ENCODE peak calls at places on chromosomes 1 and 21, in five cellular contexts. One of them, this sample, is unnamed.

GRCh38 chr1:114093624-114094302 is 59.9 kb downstream of the SYT6 start:
- DNase-seq in activated CD4-positive, alpha-beta T cell treated with anti-CD3 and anti-CD28 coated beads, Interleukin-2, amount 50 U/mL, for 24 hours: no peak
- DNase-seq in foreskin melanocyte: no peak
- DNase-seq in Peyer's patch: no peak
- DNase-seq in stimulated activated CD8-positive, alpha-beta memory T cell treated with anti-CD3 and anti-CD28 coated beads, Interleukin-15, amount 100 ng/mL, for 24 hours: no peak
- DNase-seq in this sample: no peak

GRCh38 chr1:158101944-158102343 is 78.8 kb upstream of the CD1D start:
- DNase-seq in activated CD4-positive, alpha-beta T cell treated with anti-CD3 and anti-CD28 coated beads, Interleukin-2, amount 50 U/mL, for 24 hours: no peak
- DNase-seq in foreskin melanocyte: peak
- DNase-seq in Peyer's patch: peak
- DNase-seq in stimulated activated CD8-positive, alpha-beta memory T cell treated with anti-CD3 and anti-CD28 coated beads, Interleukin-15, amount 100 ng/mL, for 24 hours: no peak
- DNase-seq in this sample: no peak

GRCh38 chr1:31257213-31257612 is 17.5 kb upstream of the NKAIN1 start:
- DNase-seq in activated CD4-positive, alpha-beta T cell treated with anti-CD3 and anti-CD28 coated beads, Interleukin-2, amount 50 U/mL, for 24 hours: no peak
- DNase-seq in foreskin melanocyte: no peak
- DNase-seq in Peyer's patch: no peak
- DNase-seq in stimulated activated CD8-positive, alpha-beta memory T cell treated with anti-CD3 and anti-CD28 coated beads, Interleukin-15, amount 100 ng/mL, for 24 hours: no peak
- DNase-seq in this sample: no peak

GRCh38 chr1:29303201-29304024 is 67.1 kb downstream of the PTPRU start:
- DNase-seq in activated CD4-positive, alpha-beta T cell treated with anti-CD3 and anti-CD28 coated beads, Interleukin-2, amount 50 U/mL, for 24 hours: no peak
- DNase-seq in foreskin melanocyte: no peak
- DNase-seq in Peyer's patch: no peak
- DNase-seq in stimulated activated CD8-positive, alpha-beta memory T cell treated with anti-CD3 and anti-CD28 coated beads, Interleukin-15, amount 100 ng/mL, for 24 hours: no peak
- DNase-seq in this sample: no peak

GRCh38 chr1:206572835-206573771 is 39.2 kb downstream of the EIF2D start:
- DNase-seq in activated CD4-positive, alpha-beta T cell treated with anti-CD3 and anti-CD28 coated beads, Interleukin-2, amount 50 U/mL, for 24 hours: no peak
- DNase-seq in foreskin melanocyte: no peak
- DNase-seq in Peyer's patch: no peak
- DNase-seq in stimulated activated CD8-positive, alpha-beta memory T cell treated with anti-CD3 and anti-CD28 coated beads, Interleukin-15, amount 100 ng/mL, for 24 hours: no peak
- DNase-seq in this sample: no peak

GRCh38 chr21:23131177-23131576 is 2133.0 kb downstream of the NCAM2 start:
- DNase-seq in activated CD4-positive, alpha-beta T cell treated with anti-CD3 and anti-CD28 coated beads, Interleukin-2, amount 50 U/mL, for 24 hours: no peak
- DNase-seq in foreskin melanocyte: no peak
- DNase-seq in Peyer's patch: no peak
- DNase-seq in stimulated activated CD8-positive, alpha-beta memory T cell treated with anti-CD3 and anti-CD28 coated beads, Interleukin-15, amount 100 ng/mL, for 24 hours: no peak
- DNase-seq in this sample: no peak

GRCh38 chr1:31161571-31161970 is 78.1 kb downstream of the NKAIN1 start:
- DNase-seq in activated CD4-positive, alpha-beta T cell treated with anti-CD3 and anti-CD28 coated beads, Interleukin-2, amount 50 U/mL, for 24 hours: no peak
- DNase-seq in foreskin melanocyte: no peak
- DNase-seq in Peyer's patch: no peak
- DNase-seq in stimulated activated CD8-positive, alpha-beta memory T cell treated with anti-CD3 and anti-CD28 coated beads, Interleukin-15, amount 100 ng/mL, for 24 hours: no peak
- DNase-seq in this sample: no peak

GRCh38 chr1:41313661-41314131 is 47.5 kb upstream of the FOXO6 start:
- DNase-seq in activated CD4-positive, alpha-beta T cell treated with anti-CD3 and anti-CD28 coated beads, Interleukin-2, amount 50 U/mL, for 24 hours: peak
- DNase-seq in foreskin melanocyte: no peak
- DNase-seq in Peyer's patch: no peak
- DNase-seq in stimulated activated CD8-positive, alpha-beta memory T cell treated with anti-CD3 and anti-CD28 coated beads, Interleukin-15, amount 100 ng/mL, for 24 hours: no peak
- DNase-seq in this sample: no peak

GRCh38 chr1:165235777-165236285 is 120.7 kb downstream of the LMX1A start:
- DNase-seq in activated CD4-positive, alpha-beta T cell treated with anti-CD3 and anti-CD28 coated beads, Interleukin-2, amount 50 U/mL, for 24 hours: no peak
- DNase-seq in foreskin melanocyte: no peak
- DNase-seq in Peyer's patch: no peak
- DNase-seq in stimulated activated CD8-positive, alpha-beta memory T cell treated with anti-CD3 and anti-CD28 coated beads, Interleukin-15, amount 100 ng/mL, for 24 hours: no peak
- DNase-seq in this sample: no peak

This sample was measured in mucosa of descending colon.